ENCODE peak calls at places on chromosomes 11 and 22, in four cellular contexts. One of them, this sample, is unnamed.

GRCh38 chr22:41842996-41843970 is 10.4 kb downstream of the SREBF2 start:
- DNase-seq in CD4-positive, CD25-positive, alpha-beta regulatory T cell: peak; percentile 62
- DNase-seq in ovary: no peak
- DNase-seq in IMR-90: no peak
- DNase-seq in this sample: no peak

GRCh38 chr11:47033439-47033838 is 96.9 kb downstream of the CSTPP1 start:
- DNase-seq in CD4-positive, CD25-positive, alpha-beta regulatory T cell: no peak
- DNase-seq in ovary: no peak
- DNase-seq in IMR-90: no peak
- DNase-seq in this sample: no peak

GRCh38 chr11:102760355-102761035 is 19.9 kb downstream of the MMP10 start:
- DNase-seq in CD4-positive, CD25-positive, alpha-beta regulatory T cell: no peak
- DNase-seq in ovary: no peak
- DNase-seq in IMR-90: peak; percentile 98
- DNase-seq in this sample: no peak

GRCh38 chr11:58006940-58007339 is 16.7 kb upstream of the OR9Q1 start:
- DNase-seq in CD4-positive, CD25-positive, alpha-beta regulatory T cell: no peak
- DNase-seq in ovary: no peak
- DNase-seq in IMR-90: peak; percentile 78
- DNase-seq in this sample: no peak

GRCh38 chr11:37811349-37811748 is 1213.3 kb upstream of the RAG2 start:
- DNase-seq in CD4-positive, CD25-positive, alpha-beta regulatory T cell: no peak
- DNase-seq in ovary: no peak
- DNase-seq in IMR-90: no peak
- DNase-seq in this sample: no peak

GRCh38 chr11:122230387-122230760 is 114.4 kb upstream of the BLID start:
- DNase-seq in CD4-positive, CD25-positive, alpha-beta regulatory T cell: no peak
- DNase-seq in ovary: no peak
- DNase-seq in IMR-90: peak; percentile 67
- DNase-seq in this sample: no peak

GRCh38 chr11:31702966-31703365 is 108.2 kb downstream of the PAX6 start:
- DNase-seq in CD4-positive, CD25-positive, alpha-beta regulatory T cell: no peak
- DNase-seq in ovary: no peak
- DNase-seq in IMR-90: peak; percentile 67
- DNase-seq in this sample: no peak

GRCh38 chr22:23243006-23243573 is 62.8 kb downstream of the BCR start:
- DNase-seq in CD4-positive, CD25-positive, alpha-beta regulatory T cell: peak; percentile 64
- DNase-seq in ovary: no peak
- DNase-seq in IMR-90: no peak
- DNase-seq in this sample: no peak

GRCh38 chr22:49992921-49993648 is 19.5 kb downstream of the IL17REL start:
- DNase-seq in CD4-positive, CD25-positive, alpha-beta regulatory T cell: peak; percentile 79
- DNase-seq in ovary: no peak
- DNase-seq in IMR-90: peak; percentile 43
- DNase-seq in this sample: peak; percentile 61

GRCh38 chr22:41429232-41429945 is 17.2 kb downstream of the TOB2 start:
- DNase-seq in CD4-positive, CD25-positive, alpha-beta regulatory T cell: no peak
- DNase-seq in ovary: no peak
- DNase-seq in IMR-90: no peak
- DNase-seq in this sample: no peak

GRCh38 chr22:22706253-22706940 is 62.0 kb downstream of the GGTLC2 start:
- DNase-seq in CD4-positive, CD25-positive, alpha-beta regulatory T cell: no peak
- DNase-seq in ovary: no peak
- DNase-seq in IMR-90: no peak
- DNase-seq in this sample: no peak

DNA sequence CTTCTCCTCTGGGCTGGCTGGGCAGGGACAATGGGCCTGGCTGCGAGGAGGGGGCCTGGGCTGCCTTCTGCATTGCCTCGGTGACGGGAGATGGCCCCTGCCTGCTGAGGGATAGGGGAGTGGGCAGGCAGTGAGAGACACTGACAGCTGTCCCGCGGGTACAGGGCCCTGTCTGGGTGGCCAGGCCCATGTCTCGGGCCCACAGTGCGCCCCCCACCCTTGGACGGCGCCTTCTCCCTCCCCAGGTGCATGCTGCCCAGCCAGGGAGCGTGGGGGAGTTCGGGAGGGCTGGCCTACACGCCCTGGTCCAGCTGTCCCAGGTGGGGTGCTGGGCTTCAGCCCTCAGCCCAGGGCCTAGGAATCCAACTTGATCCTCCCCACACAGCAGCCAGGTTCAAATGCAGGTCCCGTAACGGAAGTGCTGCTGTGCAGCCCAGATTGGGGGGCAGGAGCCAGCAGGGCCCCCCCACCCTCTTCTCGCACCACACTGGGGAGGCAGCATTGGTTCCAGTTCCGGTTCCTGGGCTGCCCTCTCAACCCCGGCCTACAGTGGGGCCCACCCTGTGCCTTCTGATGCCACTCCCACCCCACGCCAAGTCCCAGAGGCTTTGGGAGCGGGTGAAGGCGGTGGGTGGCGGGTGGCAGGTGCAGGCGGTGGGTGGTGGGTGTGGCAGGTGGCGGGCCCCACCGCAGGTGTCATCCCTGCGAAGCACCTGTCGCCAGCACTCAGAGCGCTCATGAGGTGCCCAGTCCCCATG is 7.3 kb upstream of the TSSC4 start:
- DNase-seq in CD4-positive, CD25-positive, alpha-beta regulatory T cell: no peak
- DNase-seq in ovary: no peak
- DNase-seq in IMR-90: no peak
- DNase-seq in this sample: no peak
- H3K36me3 ChIP-seq in CD4-positive, CD25-positive, alpha-beta regulatory T cell: peaks cover 2% of the 10 kb centered on the region
- H3K36me3 ChIP-seq in ovary: no peaks in the 10 kb centered on the region
- H3K36me3 ChIP-seq in IMR-90: peaks cover 55% of the 10 kb centered on the region
- H3K36me3 ChIP-seq in this sample: peaks cover 77% of the 10 kb centered on the region

GRCh38 chr11:216081-216974 is 8.8 kb downstream of the RIC8A start:
- DNase-seq in CD4-positive, CD25-positive, alpha-beta regulatory T cell: no peak
- DNase-seq in ovary: no peak
- DNase-seq in IMR-90: no peak
- DNase-seq in this sample: no peak
- H3K9me3 ChIP-seq in CD4-positive, CD25-positive, alpha-beta regulatory T cell: no peaks in the 10 kb centered on the region
- H3K9me3 ChIP-seq in ovary: no peaks in the 10 kb centered on the region
- H3K9me3 ChIP-seq in IMR-90: no peaks in the 10 kb centered on the region
- H3K9me3 ChIP-seq in this sample: no peaks in the 10 kb centered on the region

GRCh38 chr11:67390947-67391303 is 861 bp upstream of the RAD9A start:
- DNase-seq in CD4-positive, CD25-positive, alpha-beta regulatory T cell: no peak
- DNase-seq in ovary: no peak
- DNase-seq in IMR-90: no peak
- DNase-seq in this sample: no peak
- H3K4me3 ChIP-seq in CD4-positive, CD25-positive, alpha-beta regulatory T cell: peak overlapping the region; percentile 78
- H3K4me3 ChIP-seq in ovary: peak overlapping the region; percentile 56
- H3K4me3 ChIP-seq in IMR-90: peak overlapping the region; percentile 87
- H3K4me3 ChIP-seq in this sample: peak overlapping the region; percentile 92

GRCh38 chr22:36322602-36322915 is 65.2 kb downstream of the MYH9 start:
- DNase-seq in CD4-positive, CD25-positive, alpha-beta regulatory T cell: no peak
- DNase-seq in ovary: no peak
- DNase-seq in IMR-90: no peak
- DNase-seq in this sample: no peak

GRCh38 chr22:36323855-36324331 is 63.9 kb downstream of the MYH9 start:
- DNase-seq in CD4-positive, CD25-positive, alpha-beta regulatory T cell: no peak
- DNase-seq in ovary: no peak
- DNase-seq in IMR-90: no peak
- DNase-seq in this sample: peak; percentile 77

GRCh38 chr22:36320553-36320952 is 67.2 kb downstream of the MYH9 start:
- DNase-seq in CD4-positive, CD25-positive, alpha-beta regulatory T cell: no peak
- DNase-seq in ovary: no peak
- DNase-seq in IMR-90: no peak
- DNase-seq in this sample: no peak

GRCh38 chr22:36323182-36323854 is 64.4 kb downstream of the MYH9 start:
- DNase-seq in CD4-positive, CD25-positive, alpha-beta regulatory T cell: no peak
- DNase-seq in ovary: peak; percentile 52
- DNase-seq in IMR-90: peak; percentile 71
- DNase-seq in this sample: peak; percentile 73

DNA sequence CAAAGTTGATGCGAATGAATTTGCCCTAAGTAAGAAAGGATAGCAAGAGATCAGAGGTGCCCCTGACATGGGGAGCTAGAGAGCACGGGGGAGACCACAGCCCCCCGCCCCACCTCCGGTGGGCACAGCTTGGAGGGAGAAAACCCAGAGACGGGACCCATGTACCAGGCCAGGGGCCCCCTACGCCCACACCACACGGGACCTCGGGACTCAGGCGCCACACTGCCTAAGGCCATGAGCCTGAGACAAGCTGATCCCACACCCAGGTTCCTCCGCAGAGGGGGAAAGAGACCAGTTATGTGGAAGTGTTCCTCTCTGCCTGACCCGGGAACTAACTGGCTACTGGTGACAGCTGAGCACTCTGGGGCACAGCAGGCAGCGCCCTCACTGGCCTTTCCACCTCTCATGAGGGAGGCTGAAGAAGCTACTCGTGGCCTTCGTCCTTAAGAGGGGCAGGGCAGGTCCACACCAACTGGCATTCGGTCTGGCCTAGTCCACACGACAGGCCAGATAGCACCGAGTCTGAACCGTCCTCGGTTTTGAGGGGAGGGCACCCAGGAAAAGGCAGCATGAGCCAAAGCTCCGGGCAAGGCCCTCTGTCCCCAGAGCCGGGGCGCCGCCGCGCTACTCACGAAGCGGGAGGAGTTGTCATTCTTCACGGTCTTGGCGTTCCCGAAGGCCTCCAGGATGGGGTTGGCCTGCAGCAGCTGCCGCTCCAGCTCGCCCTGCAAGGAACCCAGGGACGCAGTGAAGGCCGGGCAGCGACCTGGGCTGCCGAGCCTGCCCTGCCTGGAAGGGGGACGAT is 65.8 kb downstream of the MYH9 start:
- DNase-seq in CD4-positive, CD25-positive, alpha-beta regulatory T cell: no peak
- DNase-seq in ovary: no peak
- DNase-seq in IMR-90: no peak
- DNase-seq in this sample: no peak
- H3K36me3 ChIP-seq in CD4-positive, CD25-positive, alpha-beta regulatory T cell: peaks cover 96% of the 10 kb centered on the region
- H3K36me3 ChIP-seq in ovary: no peaks in the 10 kb centered on the region
- H3K36me3 ChIP-seq in IMR-90: peaks cover 92% of the 10 kb centered on the region
- H3K36me3 ChIP-seq in this sample: peaks cover 97% of the 10 kb centered on the region

GRCh38 chr11:70038034-70038834 is 39.9 kb upstream of the ANO1 start:
- DNase-seq in CD4-positive, CD25-positive, alpha-beta regulatory T cell: no peak
- DNase-seq in ovary: no peak
- DNase-seq in IMR-90: no peak
- DNase-seq in this sample: no peak

GRCh38 chr11:70036971-70037882 is 40.9 kb upstream of the ANO1 start:
- DNase-seq in CD4-positive, CD25-positive, alpha-beta regulatory T cell: no peak
- DNase-seq in ovary: no peak
- DNase-seq in IMR-90: no peak
- DNase-seq in this sample: no peak

GRCh38 chr11:70043482-70043881 is 34.6 kb upstream of the ANO1 start:
- DNase-seq in CD4-positive, CD25-positive, alpha-beta regulatory T cell: no peak
- DNase-seq in ovary: no peak
- DNase-seq in IMR-90: no peak
- DNase-seq in this sample: no peak

GRCh38 chr11:70040869-70041501 is 37.1 kb upstream of the ANO1 start:
- DNase-seq in CD4-positive, CD25-positive, alpha-beta regulatory T cell: no peak
- DNase-seq in ovary: no peak
- DNase-seq in IMR-90: no peak
- DNase-seq in this sample: no peak

GRCh38 chr11:70040452-70040851 is 37.7 kb upstream of the ANO1 start:
- DNase-seq in CD4-positive, CD25-positive, alpha-beta regulatory T cell: no peak
- DNase-seq in ovary: no peak
- DNase-seq in IMR-90: no peak
- DNase-seq in this sample: no peak
- H3K9me3 ChIP-seq in CD4-positive, CD25-positive, alpha-beta regulatory T cell: peaks cover 12% of the 10 kb centered on the region
- H3K9me3 ChIP-seq in ovary: no peaks in the 10 kb centered on the region
- H3K9me3 ChIP-seq in IMR-90: peaks cover 42% of the 10 kb centered on the region
- H3K9me3 ChIP-seq in this sample: peaks cover 62% of the 10 kb centered on the region

GRCh38 chr11:65785329-65786007 is 1.4 kb upstream of the OVOL1 start:
- DNase-seq in CD4-positive, CD25-positive, alpha-beta regulatory T cell: peak; percentile 25
- DNase-seq in ovary: no peak
- DNase-seq in IMR-90: no peak
- DNase-seq in this sample: no peak

GRCh38 chr11:65786008-65786785 is 666 bp upstream of the OVOL1 start:
- DNase-seq in CD4-positive, CD25-positive, alpha-beta regulatory T cell: no peak
- DNase-seq in ovary: no peak
- DNase-seq in IMR-90: no peak
- DNase-seq in this sample: no peak

GRCh38 chr11:65788801-65789200 is 1.9 kb downstream of the OVOL1 start:
- DNase-seq in CD4-positive, CD25-positive, alpha-beta regulatory T cell: no peak
- DNase-seq in ovary: no peak
- DNase-seq in IMR-90: no peak
- DNase-seq in this sample: no peak

GRCh38 chr11:65787649-65788622 is 1.1 kb downstream of the OVOL1 start:
- DNase-seq in CD4-positive, CD25-positive, alpha-beta regulatory T cell: no peak
- DNase-seq in ovary: no peak
- DNase-seq in IMR-90: no peak
- DNase-seq in this sample: no peak

GRCh38 chr11:65786786-65787636 is at the start of gene OVOL1:
- DNase-seq in CD4-positive, CD25-positive, alpha-beta regulatory T cell: no peak
- DNase-seq in ovary: no peak
- DNase-seq in IMR-90: no peak
- DNase-seq in this sample: no peak
- H3K4me3 ChIP-seq in CD4-positive, CD25-positive, alpha-beta regulatory T cell: no peak within 1 kb of the TSS
- H3K4me3 ChIP-seq in ovary: peak within 1 kb of the TSS; percentile 22
- H3K4me3 ChIP-seq in IMR-90: no peak within 1 kb of the TSS
- H3K4me3 ChIP-seq in this sample: peak within 1 kb of the TSS; percentile 51

DNA sequence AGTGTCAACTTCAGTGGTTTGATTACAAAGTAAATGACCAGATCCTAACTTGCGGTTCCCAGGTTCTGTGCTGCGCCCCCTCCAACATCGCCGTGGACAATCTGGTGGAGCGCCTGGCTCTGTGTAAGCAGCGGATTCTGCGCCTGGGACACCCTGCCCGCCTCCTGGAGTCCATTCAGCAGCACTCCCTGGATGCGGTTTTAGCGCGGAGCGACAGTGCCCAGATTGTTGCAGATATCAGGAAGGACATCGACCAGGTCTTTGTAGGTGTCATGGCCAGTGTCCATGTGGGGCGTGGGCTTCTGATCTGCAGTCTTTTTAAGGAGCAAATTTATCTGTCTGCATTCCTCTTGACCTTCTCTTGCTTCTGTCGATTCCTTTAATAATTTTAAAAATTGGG is 11.1 kb downstream of the IGHMBP2 start:
- DNase-seq in CD4-positive, CD25-positive, alpha-beta regulatory T cell: no peak
- DNase-seq in ovary: no peak
- DNase-seq in IMR-90: no peak
- DNase-seq in this sample: no peak
- H3K36me3 ChIP-seq in CD4-positive, CD25-positive, alpha-beta regulatory T cell: peaks cover 84% of the 10 kb centered on the region
- H3K36me3 ChIP-seq in ovary: no peaks in the 10 kb centered on the region
- H3K36me3 ChIP-seq in IMR-90: peaks cover 59% of the 10 kb centered on the region
- H3K36me3 ChIP-seq in this sample: peaks cover 96% of the 10 kb centered on the region

DNA sequence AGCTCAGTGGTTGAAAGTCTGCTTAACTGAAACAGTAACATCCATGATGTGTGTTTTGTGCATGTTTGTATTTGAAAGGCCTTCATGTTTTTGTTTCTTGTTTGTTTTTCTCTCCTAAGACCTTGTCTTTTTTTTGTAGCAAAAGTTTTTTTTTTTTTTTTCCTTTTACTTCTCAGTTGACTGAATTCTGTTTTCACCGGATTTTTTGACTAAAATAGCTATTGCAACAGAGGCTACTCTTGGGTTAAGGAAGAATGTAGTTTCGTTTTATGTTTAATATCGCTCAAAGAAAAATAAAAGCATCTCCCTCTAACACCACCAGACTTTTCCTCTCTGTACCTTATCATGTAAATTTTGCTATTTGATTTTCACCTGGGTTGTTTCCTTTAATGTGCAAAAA is 15.1 kb downstream of the APOL6 start:
- DNase-seq in CD4-positive, CD25-positive, alpha-beta regulatory T cell: no peak
- DNase-seq in ovary: no peak
- DNase-seq in IMR-90: no peak
- DNase-seq in this sample: no peak
- H3K9me3 ChIP-seq in CD4-positive, CD25-positive, alpha-beta regulatory T cell: peaks cover 13% of the 10 kb centered on the region
- H3K9me3 ChIP-seq in ovary: no peaks in the 10 kb centered on the region
- H3K9me3 ChIP-seq in IMR-90: peaks cover 14% of the 10 kb centered on the region
- H3K9me3 ChIP-seq in this sample: peaks cover 28% of the 10 kb centered on the region